ENCODE peak calls at places on chromosomes 3 and 15, in ten cellular contexts. M is mucosa of descending colon; W is GM06990; Q is HCEC 1CT; V is fibroblast of pulmonary artery; I is amniotic epithelial cell; K is CD14-positive monocyte; A is H54; N is heart left ventricle; S is stimulated activated CD4-positive, alpha-beta T cell treated with anti-CD3 and anti-CD28 coated beads, Interleukin-2, amount 100 ng/mL, for 48 hours. Y is an unnamed sample.

GRCh38 chr15:88618686-88619085 is 2.5 kb upstream of the AEN start:
- DNase-seq in W (no peak), Q (no peak), N (no peak), S (no peak), K (no peak), M (no peak), A (no peak), I (no peak), V (no peak), Y (no peak)

GRCh38 chr3:2477635-2478034 is 379.0 kb downstream of the CNTN4 start:
- DNase-seq in M (no peak), S (no peak), K (no peak), I (no peak), A (no peak), N (no peak), W (no peak), Q (no peak), V (no peak), Y (no peak)

GRCh38 chr15:86327230-86327865 is 247.7 kb downstream of the AGBL1 start:
- DNase-seq in I (no peak), N (no peak), W (no peak), V (no peak), Q (no peak), K (no peak), S (no peak), M (no peak), A (no peak), Y (no peak)

GRCh38 chr3:59334585-59334984 is 284.8 kb upstream of the CFAP20DC start:
- DNase-seq in K (no peak), V (peak; percentile 20), W (no peak), N (no peak), S (no peak), I (peak; percentile 71), M (no peak), Q (peak; percentile 35), A (no peak), Y (no peak)

GRCh38 chr3:54053201-54053600 is 69.2 kb upstream of the CACNA2D3 start:
- DNase-seq in K (no peak), I (no peak), M (no peak), W (no peak), A (no peak), Q (no peak), N (peak; percentile 25), V (peak; percentile 31), S (no peak), Y (no peak)

GRCh38 chr15:74517096-74517495 is 23.9 kb upstream of the ARID3B start:
- DNase-seq in V (no peak), M (no peak), W (no peak), S (no peak), Q (no peak), A (no peak), K (no peak), I (no peak), N (no peak), Y (no peak)

GRCh38 chr15:89448825-89449224 is 47.6 kb downstream of the RHCG start:
- DNase-seq in Q (no peak), K (no peak), V (no peak), A (no peak), I (no peak), W (no peak), N (no peak), S (no peak), M (no peak), Y (no peak)

GRCh38 chr3:17674082-17674686 is 68.2 kb downstream of the TBC1D5 start:
- DNase-seq in V (no peak), N (no peak), A (no peak), I (no peak), K (no peak), Q (no peak), W (no peak), S (no peak), M (no peak), Y (no peak)

GRCh38 chr3:154781595-154781994 is 298.5 kb upstream of the MME start:
- DNase-seq in A (no peak), S (no peak), V (no peak), M (no peak), N (no peak), I (no peak), K (no peak), Q (no peak), W (no peak), Y (no peak)

GRCh38 chr15:74320358-74321247 is 46.8 kb downstream of the CYP11A1 start:
- DNase-seq in A (no peak), Q (peak; percentile 21), K (no peak), W (no peak), M (peak; percentile 65), N (peak; percentile 57), S (peak; percentile 46), V (peak; percentile 58), I (peak; percentile 29), Y (no peak)

GRCh38 chr3:129025108-129025507 is 24.0 kb downstream of the EFCC1 start:
- DNase-seq in N (no peak), Q (no peak), V (no peak), M (no peak), W (no peak), S (no peak), A (no peak), I (no peak), K (no peak), Y (no peak)

GRCh38 chr15:57592836-57593420 is 1.2 kb downstream of the MYZAP start:
- DNase-seq in A (no peak), M (no peak), W (no peak), I (no peak), N (no peak), V (no peak), S (no peak), K (no peak), Q (no peak), Y (no peak)

GRCh38 chr3:104960579-104960978 is 406.1 kb upstream of the ALCAM start:
- DNase-seq in I (no peak), N (no peak), K (no peak), S (no peak), Q (peak; percentile 23), V (no peak), M (no peak), A (no peak), W (no peak), Y (no peak)

GRCh38 chr15:29064290-29064689 is 178.5 kb downstream of the APBA2 start:
- DNase-seq in I (no peak), M (no peak), S (no peak), N (no peak), K (no peak), A (no peak), Q (no peak), W (no peak), V (no peak), Y (no peak)

GRCh38 chr3:49627634-49628033 is 46.5 kb upstream of the APEH start:
- DNase-seq in K (no peak), N (no peak), Q (no peak), W (no peak), S (no peak), V (no peak), I (no peak), A (no peak), M (no peak), Y (no peak)

GRCh38 chr3:165254812-165255211 is 58.6 kb upstream of the SLITRK3 start:
- DNase-seq in N (no peak), I (peak; percentile 76), M (peak; percentile 19), W (no peak), Q (no peak), S (no peak), A (peak; percentile 13), K (no peak), V (peak; percentile 45), Y (peak; percentile 10)

GRCh38 chr3:155634121-155634719 is 110.7 kb downstream of the PLCH1 start:
- DNase-seq in M (no peak), V (no peak), K (no peak), A (no peak), Q (no peak), W (no peak), I (no peak), S (no peak), N (no peak), Y (no peak)

GRCh38 chr3:29978036-29978435 is 628.4 kb upstream of the TGFBR2 start:
- DNase-seq in M (no peak), V (peak; percentile 11), W (no peak), N (no peak), S (no peak), I (no peak), Q (no peak), A (no peak), K (no peak), Y (no peak)

GRCh38 chr3:64445318-64446300 is 220.3 kb upstream of the PRICKLE2 start:
- DNase-seq in W (peak; percentile 39), Q (no peak), S (no peak), K (no peak), V (peak; percentile 36), M (peak; percentile 14), I (no peak), A (no peak), N (no peak), Y (no peak)

GRCh38 chr3:123285479-123285878 is 83.7 kb downstream of the SEC22A start:
- DNase-seq in N (no peak), K (no peak), W (no peak), Q (no peak), M (no peak), S (no peak), I (no peak), V (no peak), A (no peak), Y (no peak)

GRCh38 chr3:29893024-29893554 is 612.2 kb downstream of the RBMS3 start:
- DNase-seq in W (no peak), N (no peak), Q (no peak), A (no peak), S (no peak), I (no peak), M (no peak), V (no peak), K (no peak), Y (no peak)

GRCh38 chr15:31046759-31047359 is 54.7 kb downstream of the TRPM1 start:
- DNase-seq in Q (no peak), S (no peak), V (no peak), K (no peak), W (no peak), A (no peak), N (no peak), M (no peak), I (no peak), Y (no peak)

GRCh38 chr3:141288331-141288990 is 56.8 kb downstream of the PXYLP1 start:
- DNase-seq in V (no peak), Q (no peak), M (no peak), S (no peak), N (no peak), W (no peak), A (no peak), I (peak; percentile 68), K (no peak), Y (no peak)

GRCh38 chr3:36904641-36905040 is 40.2 kb downstream of the TRANK1 start:
- DNase-seq in N (peak; percentile 25), A (peak; percentile 11), K (peak; percentile 53), W (no peak), M (no peak), I (peak; percentile 43), Q (peak; percentile 20), V (peak; percentile 55), S (no peak), Y (no peak)

GRCh38 chr3:49462222-49462621 is 7.8 kb upstream of the DAG1 start:
- DNase-seq in A (no peak), I (peak; percentile 64), Q (peak; percentile 8), S (no peak), N (no peak), W (no peak), K (no peak), V (no peak), M (no peak), Y (no peak)

GRCh38 chr3:116610124-116610523 is 99.5 kb upstream of the TUSC7 start:
- DNase-seq in W (no peak), Q (no peak), A (no peak), V (no peak), M (no peak), N (no peak), S (no peak), I (no peak), K (no peak), Y (no peak)

GRCh38 chr15:85761635-85762034 is 33.1 kb downstream of the KLHL25 start:
- DNase-seq in V (peak; percentile 49), N (no peak), S (no peak), Q (no peak), K (no peak), M (no peak), I (peak; percentile 43), W (no peak), A (no peak), Y (no peak)

GRCh38 chr3:14001136-14001535 is 121.3 kb upstream of the WNT7A start:
- DNase-seq in K (no peak), V (peak; percentile 1), M (no peak), I (no peak), A (no peak), S (no peak), W (no peak), Q (peak; percentile 13), N (no peak), Y (no peak)